ENCODE peak calls at places on chromosome 16, in seven cellular contexts. U is hepatic stellate cell; Z is stimulated activated CD4-positive, alpha-beta T cell treated with anti-CD3 and anti-CD28 coated beads, Interleukin-2, amount 100 ng/mL, for 4 hours; W is upper lobe of right lung; O is GM23248; T is mucosa of descending colon; J is D341Med. S is an unnamed sample.

GRCh38 chr16:22318690-22319358 is 21.6 kb downstream of the POLR3E start:
- DNase-seq in U (peak; percentile 48), Z (peak; percentile 32), W (peak; percentile 68), O (peak; percentile 54), T (peak; percentile 40), J (peak; percentile 60), S (no peak)

GRCh38 chr16:55495616-55496289 is 13.1 kb upstream of the LPCAT2 start:
- DNase-seq in U (no peak), Z (no peak), W (no peak), O (peak; percentile 92), T (peak; percentile 60), J (no peak), S (no peak)

GRCh38 chr16:23830276-23830675 is 5.5 kb upstream of the PRKCB start:
- DNase-seq in U (no peak), Z (no peak), W (no peak), O (no peak), T (no peak), J (no peak), S (no peak)

GRCh38 chr16:88376835-88377726 is 5.7 kb upstream of the ZNF469 start:
- DNase-seq in U (peak; percentile 51), Z (no peak), W (peak; percentile 57), O (peak; percentile 79), T (no peak), J (no peak), S (no peak)

GRCh38 chr16:79845006-79845733 is 244.6 kb upstream of the MAF start:
- DNase-seq in U (no peak), Z (no peak), W (no peak), O (no peak), T (no peak), J (no peak), S (no peak)

GRCh38 chr16:56483394-56483793 is 32.0 kb downstream of the OGFOD1 start:
- DNase-seq in U (no peak), Z (no peak), W (no peak), O (no peak), T (no peak), J (no peak), S (no peak)

GRCh38 chr16:84528317-84528716 is 23.9 kb upstream of the MEAK7 start:
- DNase-seq in U (no peak), Z (no peak), W (no peak), O (no peak), T (no peak), J (no peak), S (no peak)

GRCh38 chr16:84266451-84266850 is 26.6 kb upstream of the KCNG4 start:
- DNase-seq in U (peak; percentile 67), Z (no peak), W (no peak), O (peak; percentile 62), T (peak; percentile 38), J (peak; percentile 74), S (peak; percentile 71)

GRCh38 chr16:19583665-19584300 is 28.3 kb downstream of the VPS35L start:
- DNase-seq in U (no peak), Z (peak; percentile 6), W (no peak), O (peak; percentile 77), T (peak; percentile 48), J (peak; percentile 56), S (no peak)

GRCh38 chr16:12262454-12263180 is 286.1 kb downstream of the SNX29 start:
- DNase-seq in U (no peak), Z (no peak), W (no peak), O (peak; percentile 15), T (peak; percentile 85), J (no peak), S (no peak)

GRCh38 chr16:85552980-85553435 is 60.1 kb upstream of the GSE1 start:
- DNase-seq in U (no peak), Z (no peak), W (peak; percentile 71), O (no peak), T (no peak), J (no peak), S (no peak)

GRCh38 chr16:521381-522210 is 5.9 kb upstream of the CAPN15 start:
- DNase-seq in U (no peak), Z (no peak), W (no peak), O (no peak), T (peak; percentile 83), J (no peak), S (no peak)

GRCh38 chr16:80682435-80683070 is 121.8 kb downstream of the CDYL2 start:
- DNase-seq in U (peak; percentile 72), Z (no peak), W (no peak), O (peak; percentile 93), T (no peak), J (no peak), S (no peak)

GRCh38 chr16:10181196-10182162 is 749 bp downstream of the GRIN2A start:
- DNase-seq in U (peak; percentile 86), Z (no peak), W (peak; percentile 83), O (peak; percentile 68), T (peak; percentile 56), J (peak; percentile 87), S (peak; percentile 76)

GRCh38 chr16:8561496-8561895 is 28.8 kb downstream of the TMEM114 start:
- DNase-seq in U (no peak), Z (no peak), W (no peak), O (no peak), T (no peak), J (no peak), S (no peak)

GRCh38 chr16:29916979-29917378 is 9.0 kb downstream of the KCTD13 start:
- DNase-seq in U (no peak), Z (no peak), W (no peak), O (no peak), T (no peak), J (no peak), S (no peak)

GRCh38 chr16:89174877-89175276 is 3.3 kb downstream of the CDH15 start:
- DNase-seq in U (no peak), Z (no peak), W (no peak), O (no peak), T (no peak), J (no peak), S (no peak)

GRCh38 chr16:30535777-30536190 is 1.1 kb upstream of the ZNF747 start:
- DNase-seq in U (peak; percentile 75), Z (peak; percentile 60), W (peak; percentile 86), O (peak; percentile 86), T (peak; percentile 80), J (peak; percentile 78), S (peak; percentile 5)

GRCh38 chr16:65069090-65069489 is 52.8 kb downstream of the CDH11 start:
- DNase-seq in U (peak; percentile 25), Z (no peak), W (no peak), O (peak; percentile 92), T (no peak), J (no peak), S (no peak)

GRCh38 chr16:9092963-9093477 is 1.6 kb downstream of the HAPSTR1 start:
- DNase-seq in U (no peak), Z (no peak), W (peak; percentile 67), O (peak; percentile 48), T (peak; percentile 50), J (peak; percentile 53), S (peak; percentile 29)

GRCh38 chr16:20897253-20897896 is 2.8 kb downstream of the DCUN1D3 start:
- DNase-seq in U (no peak), Z (no peak), W (no peak), O (peak; percentile 80), T (no peak), J (no peak), S (no peak)

GRCh38 chr16:80317132-80318098 is 223.4 kb upstream of the DYNLRB2 start:
- DNase-seq in U (no peak), Z (no peak), W (no peak), O (no peak), T (no peak), J (no peak), S (no peak)

GRCh38 chr16:60329110-60329509 is 1595.0 kb upstream of the GOT2 start:
- DNase-seq in U (no peak), Z (no peak), W (no peak), O (no peak), T (no peak), J (no peak), S (no peak)

GRCh38 chr16:30570621-30571443 is 682 bp downstream of the ZNF688 start:
- DNase-seq in U (peak; percentile 50), Z (no peak), W (peak; percentile 69), O (peak; percentile 65), T (peak; percentile 47), J (peak; percentile 40), S (peak; percentile 57)

GRCh38 chr16:54342966-54343365 is 56.4 kb upstream of the IRX3 start:
- DNase-seq in U (no peak), Z (no peak), W (no peak), O (peak; percentile 53), T (no peak), J (no peak), S (no peak)

GRCh38 chr16:77564791-77565390 is 130.1 kb upstream of the ADAMTS18 start:
- DNase-seq in U (no peak), Z (no peak), W (no peak), O (peak; percentile 42), T (no peak), J (no peak), S (no peak)

GRCh38 chr16:55711959-55712876 is 56.4 kb downstream of the SLC6A2 start:
- DNase-seq in U (peak; percentile 46), Z (peak; percentile 28), W (peak; percentile 71), O (peak; percentile 73), T (peak; percentile 85), J (peak; percentile 61), S (no peak)

GRCh38 chr16:66451548-66451947 is 24.5 kb downstream of the BEAN1 start:
- DNase-seq in U (no peak), Z (no peak), W (no peak), O (no peak), T (no peak), J (no peak), S (no peak)

GRCh38 chr16:85856054-85856453 is 42.9 kb upstream of the IRF8 start:
- DNase-seq in U (no peak), Z (no peak), W (no peak), O (no peak), T (no peak), J (no peak), S (no peak)

GRCh38 chr16:2208308-2208707 is 2.4 kb downstream of the BRICD5 start:
- DNase-seq in U (no peak), Z (no peak), W (no peak), O (no peak), T (no peak), J (no peak), S (no peak)

GRCh38 chr16:21088646-21089538 is 61.8 kb downstream of the DNAH3 start:
- DNase-seq in U (no peak), Z (no peak), W (no peak), O (peak; percentile 86), T (no peak), J (no peak), S (no peak)

GRCh38 chr16:17555176-17555575 is 84.4 kb upstream of the XYLT1 start:
- DNase-seq in U (peak; percentile 60), Z (no peak), W (no peak), O (peak; percentile 82), T (no peak), J (no peak), S (no peak)

GRCh38 chr16:27217256-27217655 is 13.9 kb downstream of the KDM8 start:
- DNase-seq in U (peak; percentile 56), Z (no peak), W (no peak), O (peak; percentile 33), T (no peak), J (no peak), S (peak; percentile 60)